ENCODE peak calls at places on chromosomes 13 and 19, in four cellular contexts. I is ELR, N is right atrium auricular region, F is cardiac muscle cell. V is an unnamed sample.

GRCh38 chr13:50747939-50748338 is 95.6 kb downstream of the DLEU7 start:
- DNase-seq in I (no peak), N (no peak), F (no peak), V (no peak)

GRCh38 chr13:80131204-80131603 is 209.7 kb downstream of the SPRY2 start:
- DNase-seq in I (peak), N (peak), F (peak), V (peak)

GRCh38 chr19:19434483-19435045 is 29.1 kb downstream of the GATAD2A start:
- DNase-seq in F (peak), N (peak), I (no peak), V (no peak)

GRCh38 chr13:97234742-97235141 is 12.6 kb downstream of the MBNL2 start:
- DNase-seq in I (no peak), F (no peak), N (no peak), V (no peak)

GRCh38 chr19:3397266-3398022 is 31.1 kb downstream of the NFIC start:
- DNase-seq in N (no peak), I (no peak), F (peak), V (no peak)

GRCh38 chr13:49454388-49455015 is 10.4 kb downstream of the SETDB2 start:
- DNase-seq in F (no peak), I (peak), N (no peak), V (no peak)

GRCh38 chr13:48579167-48579918 is 46.5 kb upstream of the RCBTB2 start:
- DNase-seq in I (no peak), N (no peak), F (no peak), V (no peak)

GRCh38 chr13:48667136-48667535 is 13.4 kb downstream of the CYSLTR2 start:
- DNase-seq in F (no peak), N (no peak), I (no peak), V (no peak)

GRCh38 chr19:4555657-4556561 is 3.6 kb downstream of the SEMA6B start:
- DNase-seq in F (no peak), I (peak), N (no peak), V (no peak)

GRCh38 chr19:45154064-45154827 is 6.5 kb downstream of the NKPD1 start:
- DNase-seq in N (peak), F (peak), I (peak), V (no peak)

GRCh38 chr13:102089177-102089576 is 312.7 kb downstream of the FGF14 start:
- DNase-seq in I (peak), F (no peak), N (no peak), V (no peak)

GRCh38 chr13:59111711-59112110 is 1052.0 kb downstream of the DIAPH3 start:
- DNase-seq in N (no peak), F (peak), I (peak), V (peak)

GRCh38 chr13:113876341-113877148 is 12.7 kb upstream of the GAS6 start:
- DNase-seq in I (no peak), N (peak), F (no peak), V (no peak)

GRCh38 chr13:80712026-80712425 is 371.1 kb upstream of the SPRY2 start:
- DNase-seq in N (no peak), I (no peak), F (peak), V (no peak)

GRCh38 chr19:8511573-8512101 is 2.3 kb downstream of the ZNF414 start:
- DNase-seq in N (no peak), I (no peak), F (no peak), V (no peak)

GRCh38 chr13:110380359-110381028 is 73.4 kb downstream of the COL4A2 start:
- DNase-seq in I (peak), N (no peak), F (peak), V (no peak)

GRCh38 chr19:17686027-17686511 is 2.1 kb downstream of the UNC13A start:
- DNase-seq in F (peak), I (no peak), N (no peak), V (no peak)

GRCh38 chr13:114047358-114047881 is 73.5 kb upstream of the C13orf46 start:
- DNase-seq in F (no peak), N (no peak), I (no peak), V (no peak)

GRCh38 chr19:52945652-52946321 is 16.9 kb downstream of the ZNF816 start:
- DNase-seq in F (no peak), N (no peak), I (no peak), V (no peak)

GRCh38 chr19:33831835-33832234 is 35.2 kb downstream of the KCTD15 start:
- DNase-seq in N (peak), I (no peak), F (no peak), V (no peak)

GRCh38 chr19:29873024-29873800 is 61.4 kb downstream of the CCNE1 start:
- DNase-seq in I (peak), N (no peak), F (peak), V (no peak)

GRCh38 chr13:73198888-73199497 is 140.2 kb downstream of the KLF5 start:
- DNase-seq in N (no peak), I (no peak), F (no peak), V (no peak)

GRCh38 chr19:862529-863304 is 3.3 kb downstream of the CFD start:
- DNase-seq in I (peak), F (peak), N (no peak), V (no peak)

GRCh38 chr19:48543121-48543710 is 8.8 kb upstream of the SULT2B1 start:
- DNase-seq in N (no peak), F (peak), I (peak), V (no peak)

GRCh38 chr13:43805071-43805468 is 18.3 kb upstream of the ENOX1 start:
- DNase-seq in F (peak), I (peak), N (no peak), V (peak)

GRCh38 chr13:101618440-101619187 is 166.1 kb downstream of the ITGBL1 start:
- DNase-seq in F (no peak), I (no peak), N (no peak), V (no peak)